ENCODE peak calls at places on chromosomes 12 and 14, in six cellular contexts. N is A549, B is K562, O is WTC11, W is H1, F is HepG2. Z is an unnamed sample.

GRCh38 chr14:45041641-45042040 is 42.3 kb upstream of the PRPF39 start:
- DNase-seq in O (no peak), N (no peak), F (no peak), B (no peak), W (no peak), Z (no peak)

GRCh38 chr12:76127588-76127987 is 43.1 kb upstream of the NAP1L1 start:
- DNase-seq in B (no peak), F (no peak), O (no peak), W (no peak), N (no peak), Z (no peak)

GRCh38 chr12:94615284-94616216 is 34.8 kb downstream of the TMCC3 start:
- DNase-seq in W (no peak), F (peak), O (no peak), B (no peak), N (peak), Z (peak)

GRCh38 chr12:84508325-84508861 is 404.2 kb downstream of the SLC6A15 start:
- DNase-seq in W (no peak), O (no peak), F (peak), N (peak), B (no peak), Z (no peak)

GRCh38 chr12:52148541-52149181 is 43.2 kb downstream of the KRT80 start:
- DNase-seq in B (peak), O (no peak), W (no peak), F (no peak), N (peak), Z (no peak)

GRCh38 chr14:101365329-101366158 is 195.8 kb upstream of the DIO3 start:
- DNase-seq in F (no peak), N (no peak), O (no peak), B (no peak), W (no peak), Z (no peak)

GRCh38 chr12:120984351-120984898 is 6.1 kb downstream of the HNF1A start:
- DNase-seq in O (no peak), W (no peak), F (peak), N (peak), B (no peak), Z (no peak)

GRCh38 chr12:94875525-94875924 is 128.0 kb downstream of the NDUFA12 start:
- DNase-seq in B (no peak), F (peak), W (no peak), N (peak), O (peak), Z (peak)

GRCh38 chr12:12072064-12072760 is 1.5 kb downstream of the BCL2L14 start:
- DNase-seq in O (no peak), F (peak), B (no peak), N (no peak), W (no peak), Z (no peak)

GRCh38 chr14:80237142-80237541 is 25.8 kb upstream of the DIO2 start:
- DNase-seq in F (no peak), N (no peak), O (no peak), W (no peak), B (no peak), Z (no peak)

GRCh38 chr14:21041676-21042433 is at the start of gene RNASE7:
- DNase-seq in N (no peak), O (no peak), W (no peak), B (no peak), F (no peak), Z (no peak)

DNA sequence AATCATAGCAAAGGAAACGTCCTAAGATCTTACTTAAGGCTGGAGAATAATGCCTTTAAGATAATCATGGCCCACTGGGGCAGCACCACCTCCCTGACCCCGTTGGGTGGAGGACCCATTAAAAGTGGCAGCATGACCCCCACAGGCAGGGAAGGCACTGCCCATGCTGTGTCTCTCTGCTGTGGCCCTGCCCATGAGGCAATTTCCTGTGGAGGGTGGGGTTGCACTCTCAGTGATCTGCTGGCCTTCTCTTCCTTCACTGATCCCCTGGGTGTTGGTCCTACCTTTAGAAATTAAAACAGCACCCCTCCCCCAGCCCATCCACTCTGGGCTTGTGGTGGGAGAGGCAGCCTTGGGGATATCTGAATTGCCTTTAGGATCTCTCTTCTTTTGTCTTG is 17.3 kb downstream of the KLRK1 start:
- DNase-seq in N (no peak), W (no peak), F (no peak), O (no peak), B (no peak), Z (no peak)
- TF ChIP-seq JUN in N (no peak), W (no peak), F (no peak), O (no peak), B (no peak), Z (no peak)

DNA sequence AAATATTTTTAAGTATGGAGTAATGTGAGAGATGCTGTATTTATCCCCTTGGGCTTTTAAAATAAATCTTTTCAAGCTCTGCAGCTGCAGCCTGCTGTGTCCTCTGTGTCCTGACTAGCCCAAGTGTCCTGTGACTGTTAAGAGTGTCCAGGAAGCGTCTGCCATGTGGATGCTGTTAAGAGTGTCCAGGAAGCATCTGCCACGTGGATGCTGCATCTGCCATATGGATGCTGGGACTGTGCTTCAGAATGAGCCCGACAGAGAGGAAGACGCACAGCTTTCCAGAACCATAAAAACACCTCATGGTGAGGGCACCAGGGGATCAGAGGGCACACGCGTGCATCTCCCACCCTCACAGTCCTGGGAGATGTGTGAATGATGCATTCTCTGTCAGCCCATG is 307.3 kb downstream of the ADGRD1 start:
- DNase-seq in B (no peak), O (no peak), N (no peak), W (no peak), F (no peak), Z (no peak)
- TF ChIP-seq MAX in B (no peak), O (no peak), N (no peak), W (no peak), F (no peak), Z (no peak)

DNA sequence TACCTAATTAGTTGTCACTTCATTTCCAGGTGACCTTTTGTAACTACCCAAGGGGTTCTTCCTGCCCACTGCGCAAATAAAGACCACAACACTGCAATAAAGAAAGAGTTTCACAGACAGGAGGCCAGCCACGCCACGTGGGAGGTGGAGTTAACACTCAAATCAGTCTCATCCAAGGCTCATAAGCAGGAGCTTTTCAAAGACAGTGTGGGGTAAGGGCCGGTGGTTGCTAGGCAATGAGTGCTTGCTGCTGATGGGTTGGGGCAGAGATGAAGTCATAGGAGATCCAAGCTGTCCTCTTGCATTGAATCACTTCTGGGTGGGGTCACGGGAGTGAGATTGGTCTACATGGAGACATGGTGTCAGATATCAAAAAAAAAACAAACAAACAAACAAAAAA is 241.1 kb upstream of the TMEM132C start:
- DNase-seq in F (no peak), W (no peak), N (no peak), B (no peak), O (no peak), Z (no peak)
- TF ChIP-seq JUN in F (no peak), W (no peak), N (no peak), B (no peak), O (no peak), Z (no peak)

DNA sequence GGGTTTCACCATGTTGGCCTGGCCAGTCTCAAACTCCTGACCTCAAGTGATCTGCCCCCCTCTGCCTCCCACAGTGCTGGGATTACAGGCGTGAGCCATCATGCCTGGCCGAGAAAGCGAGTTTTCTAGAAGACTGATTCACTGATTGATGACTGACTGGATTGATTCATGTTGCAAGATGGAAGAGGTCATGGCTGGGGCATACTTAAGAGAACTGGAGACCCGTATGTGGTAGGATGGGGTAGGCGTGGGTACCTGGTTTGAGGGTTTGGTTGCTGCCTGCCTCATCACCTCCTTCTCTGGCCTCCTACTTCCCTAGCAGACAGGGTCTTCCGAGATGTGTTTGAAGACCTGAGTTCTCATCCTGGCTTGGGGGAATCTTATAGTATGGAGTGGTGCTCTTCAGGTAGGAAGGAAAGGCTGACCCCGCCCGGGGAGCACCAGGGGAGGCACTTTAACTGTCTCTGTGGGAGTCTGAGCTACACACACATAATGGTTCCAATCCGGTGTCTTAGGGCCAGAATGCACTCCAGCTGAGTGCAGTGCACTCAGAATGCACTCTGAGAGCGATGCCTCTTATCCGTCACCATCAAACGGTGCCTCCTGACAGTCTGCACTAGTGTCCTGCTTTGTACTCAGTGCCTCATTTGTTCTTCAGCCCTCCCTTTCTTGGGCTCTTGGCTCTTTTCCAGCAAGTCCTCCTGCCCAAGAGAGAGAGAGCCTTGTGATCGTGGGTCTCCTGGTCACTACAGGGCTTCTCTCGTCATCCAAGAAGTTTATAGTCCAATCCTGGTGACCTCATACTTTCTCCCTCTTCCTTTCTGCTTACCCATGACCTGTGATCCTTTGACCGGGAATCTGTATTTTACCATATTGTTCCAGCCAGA is 19.7 kb downstream of the PLEKHG3 start:
- DNase-seq in W (no peak), N (no peak), O (no peak), F (no peak), B (no peak), Z (no peak)
- TF ChIP-seq MAX in W (no peak), N (no peak), O (no peak), F (no peak), B (no peak), Z (no peak)

GRCh38 chr12:131287938-131288797 is 334.5 kb downstream of the ADGRD1 start:
- DNase-seq in B (no peak), W (no peak), O (no peak), F (no peak), N (no peak), Z (no peak)
- TF ChIP-seq JUN in B (no peak), W (no peak), O (no peak), F (no peak), N (no peak), Z (no peak)

Z was measured in endothelial cell of umbilical vein.